ENCODE peak calls at places on chromosomes 11 and 22, in six cellular contexts. Q is NCI-H2081; Z is NCI-H1092; P is left cardiac atrium; H is CD8-positive, alpha-beta memory T cell; D is NCI-H2029. R is an unnamed sample.

GRCh38 chr11:116972692-116973091 is 125.5 kb downstream of the SIK3 start:
- DNase-seq in P (no peak), H (no peak), D (no peak), Q (no peak), Z (no peak), R (peak; percentile 34)

GRCh38 chr11:77002776-77003175 is 31.4 kb upstream of the B3GNT6 start:
- DNase-seq in D (no peak), P (no peak), Z (no peak), Q (no peak), H (no peak), R (no peak)

GRCh38 chr11:11011617-11012016 is 153.8 kb upstream of the ZBED5 start:
- DNase-seq in Q (no peak), P (no peak), D (no peak), H (no peak), Z (no peak), R (no peak)

GRCh38 chr11:73520358-73521061 is 77.4 kb downstream of the FAM168A start:
- DNase-seq in Z (no peak), H (no peak), Q (peak; percentile 19), D (no peak), P (no peak), R (no peak)

GRCh38 chr11:128552783-128553661 is 34.3 kb downstream of the ETS1 start:
- DNase-seq in P (no peak), D (no peak), Z (no peak), H (no peak), Q (no peak), R (no peak)

GRCh38 chr11:27722945-27723344 is 22.7 kb upstream of the BDNF start:
- DNase-seq in P (no peak), Q (no peak), Z (no peak), D (no peak), H (no peak), R (no peak)

GRCh38 chr11:5196067-5196466 is 4.4 kb downstream of the OR51V1 start:
- DNase-seq in P (no peak), Q (no peak), H (no peak), D (no peak), Z (no peak), R (no peak)

GRCh38 chr22:38262051-38262795 is 10.6 kb downstream of the TMEM184B start:
- DNase-seq in Z (peak; percentile 4), D (no peak), P (peak; percentile 65), H (no peak), Q (no peak), R (no peak)

R was measured in NCI-H2227 treated with DMSO at 0.1 percent for 48 hours.